ENCODE peak calls at places on chromosome 20, in eight cellular contexts. E, J, S, G, T, Z, D and A are unnamed samples.
A peak's percentile ranks its signal among the peaks of the same experiment; 100 is the strongest.

GRCh38 chr20:10216146-10216741 is 2.4 kb upstream of the SNAP25 start:
- DNase-seq in E (no peak), J (no peak), S (no peak), G (no peak), T (no peak), Z (no peak), D (no peak), A (no peak)

GRCh38 chr20:24502184-24502583 is 32.8 kb downstream of the SYNDIG1 start:
- DNase-seq in E (no peak), J (peak; percentile 52), S (no peak), G (no peak), T (peak; percentile 77), Z (peak; percentile 70), D (no peak), A (no peak)

GRCh38 chr20:35954907-35955251 is 577 bp upstream of the SCAND1 start:
- DNase-seq in E (peak; percentile 58), J (no peak), S (no peak), G (no peak), T (no peak), Z (no peak), D (no peak), A (no peak)

GRCh38 chr20:2114990-2115681 is 13.5 kb downstream of the STK35 start:
- DNase-seq in E (no peak), J (peak; percentile 53), S (no peak), G (peak; percentile 56), T (peak; percentile 90), Z (peak; percentile 74), D (no peak), A (peak; percentile 49)

GRCh38 chr20:64069614-64070243 is 6.7 kb downstream of the TCEA2 start:
- DNase-seq in E (peak; percentile 62), J (peak; percentile 48), S (peak; percentile 48), G (peak; percentile 37), T (no peak), Z (no peak), D (no peak), A (no peak)

GRCh38 chr20:56783826-56784225 is 154.7 kb downstream of the TFAP2C start:
- DNase-seq in E (no peak), J (no peak), S (no peak), G (no peak), T (no peak), Z (no peak), D (no peak), A (no peak)

GRCh38 chr20:8104252-8104651 is 27.8 kb upstream of the PLCB1 start:
- DNase-seq in E (no peak), J (no peak), S (no peak), G (no peak), T (no peak), Z (no peak), D (no peak), A (no peak)

GRCh38 chr20:53216856-53217576 is 244.9 kb downstream of the TSHZ2 start:
- DNase-seq in E (peak; percentile 50), J (peak; percentile 69), S (peak; percentile 83), G (peak; percentile 87), T (peak; percentile 76), Z (peak; percentile 54), D (peak; percentile 70), A (peak; percentile 76)

GRCh38 chr20:57397693-57398108 is 6.5 kb downstream of the RBM38 start:
- DNase-seq in E (no peak), J (no peak), S (peak; percentile 43), G (no peak), T (peak; percentile 75), Z (no peak), D (peak; percentile 57), A (no peak)

GRCh38 chr20:56748476-56749377 is 119.6 kb downstream of the TFAP2C start:
- DNase-seq in E (no peak), J (no peak), S (no peak), G (no peak), T (no peak), Z (no peak), D (no peak), A (no peak)

GRCh38 chr20:1190847-1191246 is 6.1 kb upstream of the TMEM74B start:
- DNase-seq in E (no peak), J (no peak), S (no peak), G (no peak), T (no peak), Z (no peak), D (no peak), A (no peak)

GRCh38 chr20:11158589-11158988 is 484.8 kb upstream of the JAG1 start:
- DNase-seq in E (no peak), J (no peak), S (no peak), G (no peak), T (no peak), Z (no peak), D (no peak), A (no peak)

GRCh38 chr20:3731944-3732326 is 550 bp upstream of the HSPA12B start:
- DNase-seq in E (no peak), J (no peak), S (no peak), G (no peak), T (peak; percentile 66), Z (no peak), D (no peak), A (no peak)

GRCh38 chr20:11027224-11027623 is 353.4 kb upstream of the JAG1 start:
- DNase-seq in E (no peak), J (no peak), S (no peak), G (no peak), T (no peak), Z (no peak), D (no peak), A (no peak)

GRCh38 chr20:48186447-48186846 is 401.2 kb upstream of the SULF2 start:
- DNase-seq in E (no peak), J (no peak), S (no peak), G (no peak), T (no peak), Z (no peak), D (no peak), A (no peak)

GRCh38 chr20:50276119-50277063 is 85.8 kb downstream of the CEBPB start:
- DNase-seq in E (no peak), J (no peak), S (no peak), G (no peak), T (peak; percentile 73), Z (no peak), D (no peak), A (no peak)
- H3K27ac ChIP-seq in E (no peak overlapping the region), J (peak overlapping the region; percentile 30), S (no peak overlapping the region), G (no peak overlapping the region), T (peak overlapping the region; percentile 58), Z (no peak overlapping the region), D (no peak overlapping the region), A (no peak overlapping the region)

GRCh38 chr20:62143118-62143975 is at the start of the genes PSMA7 and SS18L1:
- DNase-seq in E (peak; percentile 84), J (peak; percentile 85), S (peak; percentile 89), G (peak; percentile 84), T (peak; percentile 93), Z (peak; percentile 78), D (peak; percentile 89), A (peak; percentile 94)

GRCh38 chr20:62145688-62146018 is 2.1 kb downstream of the SS18L1 start:
- DNase-seq in E (no peak), J (no peak), S (no peak), G (no peak), T (no peak), Z (no peak), D (no peak), A (no peak)

GRCh38 chr20:62146019-62146755 is 2.6 kb downstream of the SS18L1 start:
- DNase-seq in E (peak; percentile 85), J (no peak), S (no peak), G (no peak), T (no peak), Z (no peak), D (no peak), A (no peak)

GRCh38 chr20:62142252-62143117 is 709 bp downstream of the PSMA7 start:
- DNase-seq in E (no peak), J (peak; percentile 44), S (peak; percentile 36), G (no peak), T (no peak), Z (no peak), D (peak; percentile 36), A (no peak)

DNA sequence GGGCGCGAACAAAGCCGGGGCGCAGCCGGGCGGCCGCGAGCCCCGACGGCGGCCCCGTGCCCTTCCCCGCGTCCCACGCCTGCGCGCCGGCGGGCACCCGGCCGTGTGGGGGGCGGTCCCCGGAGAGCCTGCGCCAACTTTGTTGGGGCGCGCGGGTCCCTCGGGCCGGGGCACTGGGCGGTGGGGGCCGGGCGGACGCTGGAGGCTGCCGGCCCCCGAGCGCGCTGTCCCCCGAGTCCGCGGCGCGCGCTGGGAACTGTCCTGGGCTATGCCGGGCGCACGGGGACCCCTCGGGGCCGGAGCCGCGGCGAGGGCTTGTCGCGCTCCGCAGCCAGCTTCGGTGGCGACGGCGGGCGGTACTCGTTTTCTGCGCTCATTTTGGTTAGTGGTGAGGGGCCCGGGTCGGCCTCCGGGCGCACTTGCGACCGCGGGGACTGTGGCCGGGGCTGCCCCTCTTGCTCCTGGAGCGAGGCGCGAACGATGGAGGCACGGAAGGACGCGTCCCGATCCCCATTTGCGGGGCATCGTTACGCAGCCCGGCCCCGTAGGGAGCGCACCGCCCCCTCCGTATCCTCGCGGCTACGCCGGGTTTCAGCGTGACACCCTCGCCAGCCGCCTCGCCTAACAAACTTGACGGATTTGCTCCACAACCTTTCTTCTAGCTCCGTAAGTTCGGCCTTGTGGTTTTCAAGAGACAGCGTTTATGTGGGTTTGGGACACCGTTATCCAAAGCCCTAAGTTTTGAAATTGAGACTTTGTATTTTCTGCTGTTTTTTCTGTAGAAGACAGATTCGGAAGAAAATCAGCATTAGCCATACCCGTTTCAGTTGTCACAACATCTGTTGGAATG is 632 bp downstream of the SS18L1 start:
- DNase-seq in E (peak; percentile 42), J (peak; percentile 78), S (peak; percentile 57), G (peak; percentile 66), T (peak; percentile 80), Z (peak; percentile 40), D (peak; percentile 62), A (peak; percentile 64)
- TF ChIP-seq POLR2A in E (no peak), J (no peak), S (no peak), G (no peak), T (peak; percentile 40), Z (peak; percentile 25), D (no peak), A (no peak)

DNA sequence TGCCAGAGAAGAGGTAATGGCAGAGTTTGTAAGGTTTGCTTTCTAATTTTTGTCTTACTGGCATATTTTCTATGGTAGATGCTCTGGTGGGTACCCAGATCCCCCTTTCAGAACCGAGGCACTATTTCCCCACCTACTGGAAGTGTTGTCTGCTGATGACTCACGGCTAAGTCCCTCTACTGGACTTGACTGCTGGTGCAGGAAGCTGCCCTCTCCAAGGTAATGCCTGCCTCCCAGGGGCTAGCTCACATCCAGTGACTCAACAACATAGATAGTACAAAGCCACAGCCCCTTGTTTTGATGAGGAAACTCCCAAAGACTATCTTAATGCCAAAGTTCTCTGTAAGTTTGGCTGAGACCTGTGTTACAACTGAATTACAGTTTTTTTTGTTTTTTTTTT is 285.4 kb upstream of the FLRT3 start:
- DNase-seq in E (peak; percentile 27), J (peak; percentile 40), S (peak; percentile 32), G (no peak), T (no peak), Z (no peak), D (no peak), A (no peak)
- TF ChIP-seq CTCF in E (peak; percentile 22), J (no peak), S (no peak), G (no peak), T (no peak), Z (no peak), D (no peak), A (no peak)

DNA sequence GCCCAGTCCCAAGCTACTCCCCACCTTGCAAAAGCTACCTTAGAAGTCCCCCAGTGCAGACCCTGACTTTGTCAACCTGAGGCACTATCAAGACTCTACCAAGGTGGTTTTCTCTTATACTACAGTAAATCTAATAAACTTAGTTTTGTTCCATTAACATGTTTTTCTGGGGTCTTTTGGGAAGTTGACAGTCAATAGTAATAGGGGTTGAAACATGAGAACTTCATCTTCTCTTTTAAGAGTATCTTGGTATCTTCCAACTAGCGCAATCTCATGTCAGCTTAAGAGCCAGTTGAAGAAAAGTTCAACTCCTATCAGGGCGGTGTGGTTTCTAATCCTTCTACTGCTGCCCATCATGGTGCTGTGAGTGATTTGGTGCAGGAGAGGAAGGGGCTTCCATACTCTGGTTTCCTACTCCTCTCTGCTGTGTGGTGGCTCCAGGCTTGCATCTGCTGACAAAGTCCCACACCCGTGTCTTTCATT is 164.2 kb downstream of the FOXA2 start:
- DNase-seq in E (no peak), J (no peak), S (no peak), G (no peak), T (no peak), Z (no peak), D (no peak), A (no peak)
- H3K27ac ChIP-seq in E (no peak overlapping the region), J (no peak overlapping the region), S (no peak overlapping the region), G (no peak overlapping the region), T (no peak overlapping the region), Z (no peak overlapping the region), D (no peak overlapping the region), A (no peak overlapping the region)